ENCODE peak calls at places on chromosome 2, in eight cellular contexts. H, J, E, L, K, G, B and S are unnamed samples.

GRCh38 chr2:74562126-74562775 is 7.7 kb downstream of the DOK1 start:
- DNase-seq in E (no peak), K (no peak), G (no peak), B (no peak), H (no peak), L (no peak), J (no peak), S (no peak)

GRCh38 chr2:223865124-223865523 is 27.7 kb upstream of the AP1S3 start:
- DNase-seq in H (no peak), E (no peak), B (no peak), L (no peak), K (no peak), J (no peak), G (no peak), S (no peak)

GRCh38 chr2:173355132-173355865 is 627 bp downstream of the CDCA7 start:
- DNase-seq in H (peak; percentile 31), E (peak; percentile 16), K (peak; percentile 52), L (peak; percentile 49), G (peak; percentile 4), J (peak; percentile 15), B (peak; percentile 46), S (peak; percentile 70)

GRCh38 chr2:160695402-160696060 is 201.9 kb upstream of the RBMS1 start:
- DNase-seq in L (peak; percentile 91), H (no peak), J (no peak), B (peak; percentile 51), G (no peak), E (no peak), K (no peak), S (no peak)

GRCh38 chr2:25955869-25956535 is 26.3 kb downstream of the KIF3C start:
- DNase-seq in E (no peak), G (no peak), L (no peak), H (no peak), B (no peak), K (no peak), J (no peak), S (no peak)

GRCh38 chr2:46232860-46233259 is 64.3 kb upstream of the EPAS1 start:
- DNase-seq in B (no peak), L (no peak), H (no peak), E (no peak), J (no peak), K (no peak), G (peak; percentile 15), S (no peak)

GRCh38 chr2:16625201-16625729 is 40.4 kb downstream of the CYRIA start:
- DNase-seq in B (no peak), J (no peak), G (no peak), K (no peak), H (no peak), L (no peak), E (peak; percentile 45), S (no peak)

GRCh38 chr2:192030289-192030688 is 164.4 kb downstream of the TMEFF2 start:
- DNase-seq in K (no peak), L (peak; percentile 55), J (no peak), B (no peak), E (no peak), G (no peak), H (no peak), S (no peak)

GRCh38 chr2:33131820-33132219 is 185.1 kb downstream of the LTBP1 start:
- DNase-seq in K (no peak), B (no peak), E (no peak), G (no peak), H (no peak), J (no peak), L (no peak), S (no peak)

GRCh38 chr2:100831831-100832230 is 11.9 kb downstream of the NPAS2 start:
- DNase-seq in L (peak; percentile 63), G (no peak), K (no peak), J (no peak), H (no peak), E (no peak), B (no peak), S (no peak)

GRCh38 chr2:64400103-64400728 is 53.7 kb upstream of the LGALSL start:
- DNase-seq in E (no peak), J (no peak), K (no peak), B (no peak), G (no peak), H (no peak), L (peak; percentile 24), S (no peak)